ENCODE peak calls at places on chromosomes 11 and 22, in nine cellular contexts. S is fibroblast of lung; X is CD4-positive, alpha-beta T cell; L is neural crest cell; T is nephron progenitor cell; G is heart right ventricle; R is right atrium auricular region; Q is upper lobe of right lung; B is AG10803. F is an unnamed sample.
A peak's percentile ranks its signal among the peaks of the same experiment; 100 is the strongest.

GRCh38 chr11:96254087-96254486 is 88.9 kb downstream of the MAML2 start:
- DNase-seq in B (peak; percentile 71), S (peak; percentile 90), Q (no peak), X (no peak), L (no peak), R (no peak), G (no peak), T (no peak), F (peak; percentile 40)

GRCh38 chr11:14202263-14203173 is 156.5 kb downstream of the RRAS2 start:
- DNase-seq in Q (no peak), R (no peak), S (no peak), X (no peak), L (no peak), G (no peak), B (no peak), T (no peak), F (peak; percentile 14)

GRCh38 chr11:72676874-72677341 is 2.7 kb upstream of the PDE2A start:
- DNase-seq in R (no peak), G (peak; percentile 66), X (peak; percentile 63), T (peak; percentile 98), L (peak; percentile 84), B (peak; percentile 30), Q (peak; percentile 82), S (peak; percentile 44), F (peak; percentile 60)

GRCh38 chr22:39622881-39623367 is 52.4 kb downstream of the CACNA1I start:
- DNase-seq in L (peak; percentile 74), S (peak; percentile 17), G (peak; percentile 66), Q (peak; percentile 81), R (no peak), X (peak; percentile 59), T (peak; percentile 84), B (peak; percentile 12), F (peak; percentile 71)

GRCh38 chr11:131036544-131036943 is 120.3 kb upstream of the SNX19 start:
- DNase-seq in R (no peak), B (no peak), X (no peak), S (no peak), G (no peak), Q (no peak), T (no peak), L (no peak), F (no peak)

GRCh38 chr11:44530413-44531115 is 34.9 kb upstream of the CD82 start:
- DNase-seq in Q (no peak), G (no peak), T (no peak), R (no peak), X (no peak), B (no peak), L (no peak), S (peak; percentile 51), F (no peak)

GRCh38 chr11:43573233-43573632 is 107.3 kb upstream of the HSD17B12 start:
- DNase-seq in G (no peak), R (no peak), B (no peak), Q (no peak), T (peak; percentile 58), S (no peak), X (no peak), L (peak; percentile 68), F (peak; percentile 63)

GRCh38 chr11:75423721-75424120 is 9.3 kb downstream of the KLHL35 start:
- DNase-seq in Q (no peak), R (no peak), T (no peak), G (no peak), X (no peak), S (no peak), L (no peak), B (no peak), F (no peak)

GRCh38 chr11:96187779-96188624 is 155.0 kb downstream of the MAML2 start:
- DNase-seq in X (no peak), R (no peak), B (peak; percentile 86), L (no peak), T (no peak), Q (no peak), G (no peak), S (peak; percentile 97), F (no peak)

GRCh38 chr11:121318848-121319834 is 26.6 kb downstream of the SC5D start:
- DNase-seq in X (peak; percentile 10), Q (no peak), L (peak; percentile 31), S (peak; percentile 54), B (peak; percentile 57), T (peak; percentile 25), G (no peak), R (no peak), F (no peak)

GRCh38 chr11:132402056-132402684 is 1031.8 kb downstream of the NTM start:
- DNase-seq in X (no peak), Q (no peak), G (peak; percentile 13), L (peak; percentile 40), S (peak; percentile 59), T (peak; percentile 47), B (peak; percentile 56), R (no peak), F (peak; percentile 64)
- TF ChIP-seq CTCF in X (no peak), Q (no peak), G (peak; percentile 44), L (peak; percentile 64), S (peak; percentile 38), T (peak; percentile 48), B (peak; percentile 60), R (peak; percentile 67), F (peak; percentile 35)

GRCh38 chr22:20015187-20015625 is 1.4 kb downstream of the ARVCF start:
- DNase-seq in L (no peak), G (no peak), T (no peak), S (no peak), R (no peak), X (no peak), Q (no peak), B (no peak), F (no peak)

GRCh38 chr22:20012741-20013331 is 3.8 kb downstream of the ARVCF start:
- DNase-seq in S (no peak), L (no peak), R (no peak), Q (no peak), T (no peak), B (no peak), X (no peak), G (no peak), F (no peak)

GRCh38 chr22:20014526-20015186 is 2.0 kb downstream of the ARVCF start:
- DNase-seq in L (no peak), G (no peak), X (no peak), B (no peak), S (no peak), Q (no peak), T (no peak), R (no peak), F (no peak)

GRCh38 chr22:20011993-20012740 is 4.5 kb downstream of the ARVCF start:
- DNase-seq in B (no peak), R (no peak), Q (no peak), G (no peak), X (no peak), T (no peak), S (no peak), L (no peak), F (no peak)

DNA sequence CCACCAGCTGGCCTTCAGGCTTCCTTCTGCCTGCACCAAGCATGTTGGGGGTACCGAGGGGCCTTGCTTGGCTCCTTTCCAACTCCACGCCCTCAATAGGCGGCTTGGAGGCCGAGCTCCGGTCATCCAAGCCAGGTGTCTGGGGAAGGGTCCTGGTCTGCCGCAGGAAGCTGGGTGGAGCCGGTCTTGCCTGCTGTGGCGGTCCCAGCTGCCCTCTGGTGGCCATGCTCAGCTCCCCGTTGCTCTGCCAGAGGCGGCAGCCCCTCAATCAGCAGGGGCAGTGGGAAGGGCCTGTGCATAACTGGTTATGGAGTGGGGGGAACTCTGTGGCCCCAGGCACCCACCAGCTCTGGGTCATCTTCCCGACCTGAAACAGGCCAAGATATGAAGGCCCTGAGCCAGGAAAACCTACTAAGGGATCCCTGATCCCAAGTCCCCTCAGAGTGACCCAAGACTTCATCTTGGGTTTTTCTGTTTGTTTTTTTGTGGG is 3.2 kb downstream of the ARVCF start:
- DNase-seq in R (no peak), B (peak; percentile 39), L (peak; percentile 82), G (peak; percentile 76), S (peak; percentile 48), X (no peak), Q (peak; percentile 82), T (peak; percentile 85), F (peak; percentile 72)
- TF ChIP-seq CTCF in R (peak; percentile 92), B (peak; percentile 73), L (peak; percentile 87), G (peak; percentile 82), S (peak; percentile 77), X (no peak), Q (peak; percentile 79), T (peak; percentile 78), F (peak; percentile 61)

GRCh38 chr11:69797737-69798528 is 21.3 kb downstream of the FGF3 start:
- DNase-seq in X (no peak), R (no peak), G (no peak), T (no peak), L (no peak), B (no peak), S (no peak), Q (no peak), F (no peak)

GRCh38 chr11:69796063-69796462 is 20.9 kb upstream of the FGF4 start:
- DNase-seq in X (no peak), G (no peak), Q (no peak), S (no peak), L (no peak), B (no peak), R (no peak), T (no peak), F (no peak)

GRCh38 chr11:69799582-69799981 is 19.6 kb downstream of the FGF3 start:
- DNase-seq in G (no peak), B (no peak), R (no peak), T (no peak), L (no peak), X (no peak), Q (no peak), S (peak; percentile 20), F (no peak)

GRCh38 chr11:69799097-69799496 is 20.1 kb downstream of the FGF3 start:
- DNase-seq in L (no peak), S (no peak), T (no peak), R (no peak), G (no peak), Q (no peak), X (no peak), B (no peak), F (no peak)

GRCh38 chr11:69797156-69797555 is 22.0 kb upstream of the FGF4 start:
- DNase-seq in G (no peak), B (no peak), R (no peak), X (no peak), S (no peak), L (no peak), Q (no peak), T (no peak), F (no peak)
- TF ChIP-seq CTCF in G (no peak), B (no peak), R (no peak), X (no peak), S (no peak), L (no peak), Q (no peak), T (no peak), F (no peak)

DNA sequence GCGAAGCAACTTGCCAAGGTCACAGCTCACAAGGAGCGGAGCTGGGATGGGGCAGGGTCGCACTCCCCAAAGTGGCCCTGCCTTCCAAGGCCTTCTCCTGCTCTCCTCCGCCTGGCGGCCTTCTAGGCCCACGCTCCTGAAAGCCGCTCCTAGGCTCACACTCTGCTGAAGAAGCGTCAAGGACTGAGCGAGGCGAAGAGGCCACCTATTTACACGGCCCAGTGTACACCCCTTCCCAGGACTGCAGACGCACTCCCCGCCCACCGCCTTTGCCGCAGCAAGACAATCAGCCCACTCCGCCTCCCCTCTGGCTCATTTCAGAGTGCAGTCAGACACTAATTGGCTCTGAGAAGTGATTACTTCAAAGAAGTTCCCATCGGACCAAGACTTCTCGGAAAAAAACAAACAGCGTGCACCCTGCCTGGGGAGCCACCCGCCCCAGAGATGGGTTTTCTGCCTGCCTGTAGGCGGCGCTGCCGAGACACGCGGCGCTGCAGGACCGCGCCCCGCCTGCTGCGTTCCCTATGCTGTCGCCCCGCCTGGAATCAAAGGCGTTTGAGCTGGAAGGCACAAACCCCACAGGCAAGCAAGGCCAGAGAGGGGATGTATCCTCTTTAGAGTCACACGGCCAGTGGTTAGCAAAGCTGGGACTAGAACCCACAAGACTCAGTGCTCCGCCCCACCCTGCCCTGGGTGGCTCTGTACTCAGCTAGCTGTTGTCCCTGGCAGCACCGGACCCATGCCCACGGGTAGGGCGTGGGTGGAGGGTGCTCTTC is 414.8 kb downstream of the BUD13 start:
- DNase-seq in Q (peak; percentile 76), G (no peak), S (peak; percentile 8), T (peak; percentile 67), B (no peak), R (no peak), L (peak; percentile 40), X (no peak), F (no peak)
- TF ChIP-seq CTCF in Q (peak; percentile 45), G (peak; percentile 35), S (no peak), T (peak; percentile 84), B (no peak), R (peak; percentile 51), L (peak; percentile 74), X (no peak), F (peak; percentile 65)